ENCODE peak calls at places on chromosomes 7 and 10, in five cellular contexts. B is GM12865, H is AG09319, A is endothelial cell, E is testis. J is an unnamed sample.

GRCh38 chr10:34904191-34904590 is 89.1 kb upstream of the PARD3 start:
- DNase-seq in H (no peak), A (no peak), B (no peak), E (no peak), J (no peak)

GRCh38 chr10:69502589-69502988 is 51.3 kb downstream of the TSPAN15 start:
- DNase-seq in B (no peak), E (no peak), H (no peak), A (no peak), J (no peak)

GRCh38 chr7:63025815-63026214 is 972.8 kb upstream of the ZNF722 start:
- DNase-seq in H (no peak), A (no peak), B (no peak), E (no peak), J (peak; percentile 60)

GRCh38 chr7:107815254-107815882 is 12.3 kb upstream of the SLC26A3 start:
- DNase-seq in A (no peak), E (no peak), H (no peak), B (peak; percentile 1), J (no peak)

GRCh38 chr7:228610-229009 is 36.2 kb downstream of the FAM20C start:
- DNase-seq in B (no peak), A (no peak), E (no peak), H (no peak), J (no peak)

GRCh38 chr10:129725890-129726631 is 238.0 kb downstream of the EBF3 start:
- DNase-seq in H (no peak), B (no peak), E (no peak), A (no peak), J (peak; percentile 24)

GRCh38 chr7:317643-318405 is 27.9 kb downstream of the FOXL3 start:
- DNase-seq in H (no peak), E (no peak), A (no peak), B (no peak), J (no peak)

GRCh38 chr7:16668978-16669377 is 23.0 kb downstream of the BZW2 start:
- DNase-seq in H (no peak), A (no peak), E (no peak), B (no peak), J (no peak)

GRCh38 chr7:1193593-1194424 is 33.8 kb upstream of the ZFAND2A start:
- DNase-seq in E (peak; percentile 77), A (peak; percentile 43), H (no peak), B (peak; percentile 27), J (no peak)

GRCh38 chr10:85492684-85493083 is 873.9 kb downstream of the GRID1 start:
- DNase-seq in H (no peak), E (no peak), A (no peak), B (no peak), J (no peak)

GRCh38 chr7:36006656-36007229 is 146.3 kb upstream of the EEPD1 start:
- DNase-seq in H (peak; percentile 10), E (no peak), A (no peak), B (no peak), J (peak; percentile 77)

GRCh38 chr7:155357573-155358041 is 59.9 kb downstream of the INSIG1 start:
- DNase-seq in A (no peak), E (no peak), B (no peak), H (no peak), J (no peak)

GRCh38 chr10:77687621-77688020 is 50.0 kb upstream of the KCNMA1 start:
- DNase-seq in A (no peak), E (no peak), B (no peak), H (no peak), J (peak; percentile 72)
- TF ChIP-seq CTCF in A (no peak), E (no peak), B (no peak), H (no peak), J (no peak)

DNA sequence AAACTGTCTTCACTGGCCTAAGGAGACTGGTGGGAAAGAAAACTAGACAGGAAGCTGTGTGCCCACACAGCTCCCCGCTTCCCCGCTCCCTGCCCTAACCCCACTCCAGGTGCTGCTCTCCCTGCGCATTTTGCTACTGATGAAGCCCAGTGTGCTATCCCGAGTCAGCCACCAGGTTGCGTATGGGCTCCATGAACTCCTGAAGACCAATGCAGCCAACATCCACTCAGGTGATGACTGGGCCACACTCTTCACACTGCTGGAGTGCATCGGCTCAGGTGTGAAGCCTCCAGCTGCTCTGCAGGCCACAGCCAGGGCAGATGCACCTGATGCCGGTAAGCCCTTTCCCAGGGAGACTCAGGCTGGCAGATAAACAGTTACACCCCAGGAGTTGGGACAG is 20.3 kb upstream of the NFKB2 start:
- DNase-seq in B (no peak), E (no peak), H (no peak), A (no peak), J (no peak)
- TF ChIP-seq CTCF in B (peak; percentile 2), E (no peak), H (no peak), A (no peak), J (peak; percentile 3)

DNA sequence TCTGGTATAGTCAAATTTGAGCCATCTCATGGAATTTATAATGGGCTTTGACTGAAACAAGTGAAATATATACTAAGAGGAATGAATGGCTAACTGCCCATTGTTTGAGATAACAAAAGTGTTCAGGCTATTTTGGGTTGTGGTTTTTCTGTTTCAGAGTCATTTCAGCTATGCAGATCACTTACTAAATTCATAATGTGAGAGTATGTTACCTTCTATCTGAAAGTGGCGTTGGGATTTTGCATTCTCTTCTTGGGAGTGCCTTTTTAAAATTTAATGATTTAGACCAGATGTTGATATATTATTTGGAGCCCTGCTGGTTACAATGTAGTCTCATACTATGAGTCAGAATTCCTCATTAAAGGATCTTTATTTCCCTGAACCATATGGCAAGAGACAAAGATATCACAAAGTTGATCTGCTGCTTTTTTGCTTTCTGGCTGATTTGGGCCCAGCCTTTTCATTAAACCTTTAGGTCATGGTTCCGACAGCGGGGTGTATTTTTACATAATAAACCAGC is 10.4 kb downstream of the VCL start:
- DNase-seq in E (no peak), A (no peak), H (peak; percentile 68), B (peak; percentile 62), J (no peak)
- TF ChIP-seq CTCF in E (no peak), A (no peak), H (no peak), B (no peak), J (no peak)

GRCh38 chr7:151060113-151060415 is 675 bp downstream of the SLC4A2 start:
- DNase-seq in E (no peak), A (no peak), H (no peak), B (no peak), J (no peak)
- TF ChIP-seq CTCF in E (no peak), A (peak; percentile 38), H (no peak), B (no peak), J (no peak)

GRCh38 chr10:47441973-47442750 is 41.8 kb downstream of the ANXA8 start:
- DNase-seq in H (no peak), E (no peak), B (no peak), A (no peak), J (no peak)

GRCh38 chr10:47443145-47443544 is 40.8 kb downstream of the ANXA8 start:
- DNase-seq in E (no peak), B (no peak), H (no peak), A (no peak), J (no peak)

GRCh38 chr10:47440207-47440606 is 43.7 kb downstream of the ANXA8 start:
- DNase-seq in E (no peak), B (no peak), A (no peak), H (no peak), J (no peak)

GRCh38 chr10:47435081-47435480 is 48.8 kb downstream of the ANXA8 start:
- DNase-seq in H (no peak), B (no peak), E (no peak), A (no peak), J (no peak)

DNA sequence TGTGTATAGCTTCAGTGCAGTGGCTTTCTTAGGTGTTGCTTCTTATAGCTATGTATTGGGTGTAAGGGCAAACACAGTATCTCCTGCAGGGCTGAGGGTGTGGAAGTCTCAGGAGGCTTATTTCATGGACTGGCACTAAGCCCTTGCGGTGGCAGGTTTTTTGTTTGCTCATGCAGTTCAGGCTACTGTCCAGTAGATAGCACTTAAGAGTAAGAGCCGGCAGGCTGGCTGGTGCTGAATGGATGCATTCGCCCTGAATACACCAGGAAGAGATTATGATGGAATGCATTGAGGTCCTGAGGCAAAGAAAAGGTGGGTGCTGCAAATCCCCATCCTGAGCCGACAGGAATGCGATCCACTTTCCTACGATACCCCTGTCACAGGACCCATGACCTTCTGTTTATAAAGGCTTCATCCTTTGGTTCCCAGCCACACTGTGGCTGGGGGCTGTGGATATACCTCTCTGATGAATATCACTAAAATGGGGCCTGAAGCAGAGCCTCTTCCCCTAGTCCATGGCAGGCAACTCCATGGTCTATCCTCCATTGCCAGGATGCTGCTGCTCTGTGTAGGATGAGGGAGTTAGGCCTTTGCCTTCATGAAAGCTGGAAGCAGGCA is 44.9 kb downstream of the ANXA8 start:
- DNase-seq in E (peak; percentile 71), A (peak; percentile 57), H (peak; percentile 31), B (peak; percentile 28), J (no peak)
- TF ChIP-seq CTCF in E (no peak), A (peak; percentile 37), H (peak; percentile 73), B (peak; percentile 30), J (no peak)

DNA sequence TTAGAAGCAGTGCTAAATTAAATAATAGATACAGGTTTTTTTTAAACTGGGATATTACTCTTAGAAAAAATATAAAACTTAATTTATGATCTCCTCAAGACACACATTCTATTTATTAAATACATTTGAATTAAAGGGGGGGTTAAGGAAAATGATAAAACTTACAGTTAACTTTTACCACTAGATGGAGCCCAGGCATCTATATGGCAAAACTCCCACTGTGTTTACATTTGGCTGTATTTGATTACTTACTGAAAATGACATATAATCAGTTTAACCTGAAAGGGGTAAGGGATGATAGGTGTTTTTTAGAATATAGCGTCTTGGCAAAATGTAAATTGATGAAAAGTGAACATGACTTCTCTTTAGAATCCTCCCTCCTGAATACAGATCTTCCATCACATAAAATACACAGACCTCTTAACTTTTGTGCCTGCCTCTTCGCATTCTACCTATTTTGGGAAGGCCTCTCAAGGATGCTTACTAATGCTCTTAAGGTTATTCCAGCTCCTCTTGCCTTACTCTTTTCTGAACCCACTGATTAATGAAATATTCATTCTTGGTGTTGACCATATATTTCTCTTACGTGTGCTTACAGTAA is 235.7 kb downstream of the AGMO start:
- DNase-seq in E (no peak), H (no peak), B (peak; percentile 6), A (no peak), J (no peak)
- TF ChIP-seq CTCF in E (no peak), H (peak; percentile 53), B (peak; percentile 22), A (peak; percentile 60), J (peak; percentile 59)

DNA sequence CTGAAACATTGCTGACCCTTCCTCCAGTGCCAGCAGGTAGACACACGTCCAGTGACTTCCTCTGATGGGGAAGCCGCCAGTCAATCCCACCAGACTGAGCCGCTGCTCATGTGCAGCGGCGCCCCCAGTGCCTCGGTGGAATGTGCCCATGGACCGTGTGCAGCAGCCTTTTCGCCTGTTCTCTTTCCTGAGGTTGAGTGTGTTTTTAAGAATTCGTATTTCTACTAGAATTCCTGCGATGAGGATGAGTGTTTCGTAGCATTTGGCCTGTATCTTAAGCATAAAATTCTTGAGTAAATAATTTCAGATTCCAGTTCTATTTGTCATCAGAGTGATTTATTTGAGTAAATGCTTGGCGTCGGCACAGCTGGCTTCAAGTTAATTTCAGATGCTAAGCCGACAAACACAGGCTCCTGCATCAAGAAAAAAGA is 35.4 kb downstream of the BNIP3 start:
- DNase-seq in A (no peak), E (no peak), B (no peak), H (peak; percentile 61), J (no peak)
- TF ChIP-seq CTCF in A (no peak), E (no peak), B (no peak), H (no peak), J (no peak)

DNA sequence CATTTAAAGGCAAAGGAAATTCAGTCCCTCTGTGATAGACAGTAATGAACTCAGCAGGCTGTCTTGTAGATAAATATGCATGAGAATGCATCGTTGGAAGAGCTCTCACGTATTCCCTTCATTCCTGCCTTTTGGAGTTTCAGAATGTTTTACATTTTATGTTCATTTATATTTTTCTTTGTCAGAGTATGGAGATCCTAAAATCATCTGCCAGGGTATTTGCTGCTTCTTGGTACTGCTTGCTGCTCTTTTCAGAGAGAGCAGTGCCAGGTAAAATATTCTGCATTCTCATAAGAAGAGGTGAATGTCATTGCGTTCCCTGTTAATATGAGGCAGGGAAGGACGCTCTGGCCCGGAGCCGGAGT is 290.2 kb downstream of the CCDC3 start:
- DNase-seq in E (no peak), H (no peak), A (no peak), B (no peak), J (no peak)
- TF ChIP-seq CTCF in E (no peak), H (no peak), A (no peak), B (no peak), J (no peak)

J was measured in esophagus muscularis mucosa.